ENCODE peak calls at places on chromosomes 1 and 21, in five cellular contexts. I, R, V, M and H are unnamed samples.

GRCh38 chr1:92958203-92958970 is 2.9 kb downstream of the DIPK1A start:
- DNase-seq in V (no peak), R (no peak), I (no peak), M (peak), H (no peak)

GRCh38 chr1:172398193-172398592 is 22.3 kb upstream of the C1orf105 start:
- DNase-seq in R (peak), I (no peak), M (no peak), V (no peak), H (no peak)

GRCh38 chr1:51247499-51247898 is 11.4 kb downstream of the RNF11 start:
- DNase-seq in M (no peak), V (no peak), R (no peak), I (no peak), H (no peak)

GRCh38 chr21:31326478-31327247 is 17.4 kb downstream of the TIAM1 start:
- DNase-seq in M (no peak), R (no peak), V (no peak), I (no peak), H (no peak)

GRCh38 chr1:11196945-11197344 is 7.8 kb downstream of the ANGPTL7 start:
- DNase-seq in I (no peak), R (no peak), M (no peak), V (no peak), H (no peak)

GRCh38 chr1:2050482-2050792 is 226 bp downstream of the PRKCZ start:
- DNase-seq in M (no peak), V (no peak), I (no peak), R (peak), H (no peak)

GRCh38 chr21:41639766-41640165 is 127.1 kb downstream of the RIPK4 start:
- DNase-seq in I (no peak), V (no peak), R (no peak), M (no peak), H (no peak)

GRCh38 chr1:234699795-234700665 is 90.1 kb upstream of the IRF2BP2 start:
- DNase-seq in R (no peak), V (peak), M (no peak), I (peak), H (no peak)

GRCh38 chr1:15963968-15964648 is 11.8 kb downstream of the ZBTB17 start:
- DNase-seq in R (no peak), I (no peak), V (no peak), M (no peak), H (no peak)

GRCh38 chr1:226457307-226457712 is 49.4 kb upstream of the PARP1 start:
- DNase-seq in I (peak), V (no peak), M (no peak), R (no peak), H (no peak)

GRCh38 chr1:99173282-99173681 is 91.0 kb upstream of the PLPPR4 start:
- DNase-seq in M (no peak), R (no peak), I (no peak), V (peak), H (no peak)

GRCh38 chr1:112711041-112711440 is 4.1 kb downstream of the PPM1J start:
- DNase-seq in I (no peak), V (no peak), M (no peak), R (no peak), H (no peak)

GRCh38 chr1:17565551-17565971 is 26.1 kb downstream of the ARHGEF10L start:
- DNase-seq in R (no peak), V (no peak), M (no peak), I (no peak), H (no peak)

GRCh38 chr1:224996266-224996665 is 66.8 kb downstream of the DNAH14 start:
- DNase-seq in R (no peak), I (no peak), V (no peak), M (no peak), H (no peak)

GRCh38 chr1:205351984-205352713 is 4.6 kb downstream of the KLHDC8A start:
- DNase-seq in M (peak), I (peak), V (no peak), R (no peak), H (no peak)

GRCh38 chr1:231557898-231558710 is 29.6 kb downstream of the TSNAX start:
- DNase-seq in V (no peak), M (no peak), R (no peak), I (no peak), H (no peak)

GRCh38 chr1:160261526-160261877 is 847 bp downstream of the DCAF8 start:
- DNase-seq in M (peak), I (peak), V (peak), R (no peak), H (peak)

GRCh38 chr1:203057831-203058673 is 27.8 kb downstream of the MYOG start:
- DNase-seq in M (no peak), I (no peak), V (peak), R (no peak), H (no peak)

GRCh38 chr1:27522860-27523665 is 33.1 kb upstream of the WASF2 start:
- DNase-seq in M (peak), V (no peak), I (peak), R (peak), H (no peak)

GRCh38 chr1:220810179-220810653 is 23.5 kb downstream of the MTARC1 start:
- DNase-seq in M (peak), I (peak), V (no peak), R (peak), H (peak)

GRCh38 chr1:64745181-64745985 is 508 bp downstream of the RAVER2 start:
- DNase-seq in V (no peak), I (peak), M (peak), R (peak), H (no peak)

GRCh38 chr1:110551278-110551809 is 32.4 kb upstream of the KCNA10 start:
- DNase-seq in M (no peak), R (no peak), V (no peak), I (no peak), H (no peak)

GRCh38 chr1:97350662-97351061 is 570.2 kb downstream of the DPYD start:
- DNase-seq in V (no peak), M (no peak), R (no peak), I (no peak), H (no peak)